ENCODE peak calls at places on chromosomes 3 and 15, in four cellular contexts. D, K, W and G are unnamed samples. For H3K9me1, the result is how much of the 10 kb centered on the place peaks cover.

GRCh38 chr3:11850003-11850402 is 3.3 kb upstream of the TAMM41 start:
- DNase-seq in W (no peak), D (no peak), K (peak), G (no peak)

GRCh38 chr3:177039875-177040274 is 157.4 kb downstream of the TBL1XR1 start:
- DNase-seq in D (no peak), K (no peak), W (no peak), G (no peak)

GRCh38 chr3:110686691-110687090 is 384.9 kb upstream of the NECTIN3 start:
- DNase-seq in W (no peak), K (no peak), D (peak), G (peak)

GRCh38 chr15:35753486-35753885 is 207.5 kb upstream of the DPH6 start:
- DNase-seq in W (no peak), D (peak), K (no peak), G (no peak)

GRCh38 chr15:56996093-56996492 is 77.6 kb downstream of the TCF12 start:
- DNase-seq in W (no peak), K (no peak), D (no peak), G (no peak)

GRCh38 chr15:78242128-78242527 is 7.8 kb upstream of the ACSBG1 start:
- DNase-seq in W (no peak), K (peak), D (no peak), G (peak)

GRCh38 chr3:152331018-152331541 is 62.4 kb downstream of the MBNL1 start:
- DNase-seq in D (peak), K (peak), W (peak), G (peak)

GRCh38 chr3:61564405-61565059 is 3.2 kb downstream of the PTPRG start:
- DNase-seq in D (peak), K (no peak), W (no peak), G (peak)

GRCh38 chr3:126342211-126342610 is 15.0 kb downstream of the KLF15 start:
- DNase-seq in K (no peak), D (no peak), W (no peak), G (no peak)

GRCh38 chr3:150275946-150276345 is 132.2 kb upstream of the TSC22D2 start:
- DNase-seq in D (peak), W (no peak), K (no peak), G (no peak)

GRCh38 chr3:11604139-11604895 is 39.4 kb downstream of the VGLL4 start:
- DNase-seq in W (no peak), D (peak), K (peak), G (no peak)

GRCh38 chr15:78044407-78045155 is 32.9 kb downstream of the TBC1D2B start:
- DNase-seq in K (no peak), W (no peak), D (no peak), G (no peak)

GRCh38 chr15:64775551-64776401 is at the start of gene RBPMS2:
- DNase-seq in D (peak), W (no peak), K (no peak), G (no peak)

GRCh38 chr3:124557433-124558232 is 172.6 kb upstream of the UMPS start:
- DNase-seq in D (peak), K (no peak), W (no peak), G (peak)

GRCh38 chr15:67050062-67050461 is 15.3 kb upstream of the SMAD3 start:
- DNase-seq in D (peak), W (peak), K (no peak), G (no peak)

GRCh38 chr15:95503107-95503506 is 827.4 kb upstream of the NR2F2 start:
- DNase-seq in K (no peak), W (no peak), D (no peak), G (no peak)

GRCh38 chr3:106534206-106534605 is 665.4 kb upstream of the CBLB start:
- DNase-seq in D (peak), K (no peak), W (peak), G (peak)

GRCh38 chr15:85030301-85031049 is 48.8 kb downstream of the PDE8A start:
- DNase-seq in K (no peak), W (no peak), D (peak), G (peak)

GRCh38 chr15:56291741-56292140 is 48.1 kb upstream of the RFX7 start:
- DNase-seq in D (no peak), W (no peak), K (no peak), G (no peak)

GRCh38 chr3:21158801-21159564 is 592.0 kb downstream of the ZNF385D start:
- DNase-seq in D (peak), K (no peak), W (no peak), G (no peak)

GRCh38 chr3:66593978-66594377 is 93.2 kb upstream of the LRIG1 start:
- DNase-seq in D (peak), W (peak), K (no peak), G (no peak)

GRCh38 chr3:50554553-50554952 is 13.0 kb downstream of the C3orf18 start:
- DNase-seq in W (no peak), D (no peak), K (no peak), G (no peak)

GRCh38 chr3:10437272-10437994 is 68.0 kb downstream of the ATP2B2 start:
- DNase-seq in K (no peak), D (peak), W (no peak), G (peak)

GRCh38 chr15:25933456-25934158 is 70.5 kb upstream of the ATP10A start:
- DNase-seq in W (no peak), D (peak), K (peak), G (no peak)

GRCh38 chr3:79367803-79368202 is 400.0 kb downstream of the ROBO1 start:
- DNase-seq in K (no peak), D (no peak), W (no peak), G (no peak)

GRCh38 chr3:151276038-151277027 is 2.0 kb downstream of the P2RY14 start:
- DNase-seq in D (no peak), W (no peak), K (no peak), G (no peak)

GRCh38 chr15:77013786-77014136 is 18.8 kb downstream of the PSTPIP1 start:
- DNase-seq in D (no peak), W (no peak), K (no peak), G (no peak)

GRCh38 chr3:61894988-61895935 is 333.9 kb downstream of the PTPRG start:
- DNase-seq in D (peak), K (peak), W (peak), G (peak)

GRCh38 chr3:50246517-50246954 is 10.5 kb downstream of the GNAI2 start:
- DNase-seq in K (peak), W (peak), D (peak), G (peak)

GRCh38 chr15:90872481-90873184 is 4.2 kb downstream of the FURIN start:
- DNase-seq in W (no peak), D (peak), K (peak), G (peak)

GRCh38 chr15:25059698-25060471 is 105.1 kb downstream of the SNRPN start:
- DNase-seq in K (no peak), D (no peak), W (no peak), G (no peak)

GRCh38 chr3:72010044-72010443 is 225.1 kb upstream of the PROK2 start:
- DNase-seq in W (no peak), D (no peak), K (no peak), G (no peak)

GRCh38 chr3:177596822-177597271 is 399.6 kb upstream of the TBL1XR1 start:
- DNase-seq in K (no peak), W (no peak), D (no peak), G (no peak)

GRCh38 chr3:23713641-23714040 is 92.1 kb upstream of the UBE2E1 start:
- DNase-seq in W (no peak), K (no peak), D (peak), G (no peak)

GRCh38 chr3:137300703-137301102 is 342.9 kb downstream of the IL20RB start:
- DNase-seq in K (no peak), D (no peak), W (no peak), G (no peak)

GRCh38 chr3:61778095-61778494 is 216.7 kb downstream of the PTPRG start:
- DNase-seq in W (no peak), K (peak), D (no peak), G (no peak)

GRCh38 chr3:157920804-157921203 is 185.4 kb downstream of the SHOX2 start:
- DNase-seq in W (no peak), D (no peak), K (no peak), G (no peak)

GRCh38 chr15:68285243-68285980 is 7.9 kb downstream of the FEM1B start:
- DNase-seq in K (no peak), D (no peak), W (no peak), G (no peak)
- H3K27ac ChIP-seq in K (no peak), D (no peak), W (peak), G (no peak)

GRCh38 chr3:15428539-15428938 is 1.1 kb downstream of the EAF1 start:
- DNase-seq in K (peak), W (no peak), D (peak), G (peak)

GRCh38 chr3:15427981-15428380 is 583 bp downstream of the EAF1 start:
- DNase-seq in K (peak), W (no peak), D (no peak), G (no peak)

GRCh38 chr3:15429080-15429479 is 1.7 kb downstream of the EAF1 start:
- DNase-seq in K (no peak), D (no peak), W (no peak), G (no peak)

GRCh38 chr3:15426579-15427118 is 695 bp downstream of the METTL6 start:
- DNase-seq in W (no peak), D (no peak), K (peak), G (no peak)

DNA sequence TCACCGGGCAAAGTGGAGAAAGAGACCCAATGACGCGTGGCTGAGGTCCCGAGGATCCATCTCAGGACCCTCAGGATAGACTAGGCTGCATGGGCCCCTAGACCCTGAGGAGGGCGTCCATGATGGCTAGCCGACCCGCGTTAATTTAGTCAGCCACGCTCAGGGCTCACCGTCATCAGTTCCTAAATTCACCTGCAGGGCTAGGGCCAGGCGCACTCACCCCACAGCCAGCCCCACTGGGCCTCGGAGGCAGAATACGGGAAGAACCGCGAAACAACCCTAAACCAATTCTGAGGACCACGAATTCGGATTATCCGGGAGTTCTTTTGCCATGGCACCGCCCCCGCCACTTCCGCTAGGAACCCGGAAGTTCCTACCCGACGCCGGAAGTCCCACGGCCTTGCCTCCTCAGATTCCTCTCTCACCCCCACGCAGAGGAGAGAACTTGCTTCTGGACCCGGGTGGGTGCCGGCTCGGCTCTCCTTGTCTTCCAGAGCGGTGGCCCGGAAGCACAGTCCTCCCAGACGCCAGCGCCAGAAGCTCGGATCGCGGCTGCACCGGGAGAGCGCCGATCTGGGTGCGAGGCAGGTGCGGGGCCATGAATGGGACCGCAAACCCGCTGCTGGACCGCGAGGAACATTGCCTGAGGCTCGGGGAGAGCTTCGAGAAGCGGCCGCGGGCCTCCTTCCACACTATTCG is at the start of the genes EAF1 and METTL6:
- DNase-seq in K (peak), D (peak), W (peak), G (peak)
- H3K9me1 ChIP-seq in K (under half), D (under half), W (under half), G (under half)

GRCh38 chr3:184564685-184565385 is 3.2 kb downstream of the EPHB3 start:
- DNase-seq in K (no peak), D (no peak), W (no peak), G (no peak)

GRCh38 chr3:184562875-184563568 is 1.4 kb downstream of the EPHB3 start:
- DNase-seq in W (no peak), D (peak), K (no peak), G (no peak)

GRCh38 chr3:184562146-184562861 is 719 bp downstream of the EPHB3 start:
- DNase-seq in D (no peak), W (no peak), K (no peak), G (no peak)

GRCh38 chr3:184563941-184564684 is 2.5 kb downstream of the EPHB3 start:
- DNase-seq in D (no peak), K (no peak), W (no peak), G (no peak)

DNA sequence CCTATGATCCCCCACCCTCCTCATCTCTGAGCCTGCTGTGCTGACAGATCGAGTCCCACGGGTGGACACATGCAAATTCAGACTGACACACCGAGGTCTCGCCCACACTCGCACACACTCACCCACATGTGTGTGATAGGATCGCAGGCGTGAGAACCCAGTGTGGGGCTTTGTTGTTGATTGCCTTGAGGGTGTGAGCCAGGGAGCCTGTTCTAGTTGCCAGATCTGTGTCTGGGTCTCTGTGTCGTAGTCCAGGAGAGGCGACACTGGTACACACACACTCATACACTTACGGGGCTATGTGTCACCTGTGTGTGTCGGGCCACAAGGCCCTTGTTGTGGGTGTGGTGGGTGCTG is 2.0 kb downstream of the EPHB3 start:
- DNase-seq in K (no peak), W (no peak), D (no peak), G (no peak)
- H3K4me2 ChIP-seq in K (no peak), W (peak), D (peak), G (no peak)

GRCh38 chr3:133945696-133946095 is 50.0 kb upstream of the RAB6B start:
- DNase-seq in K (no peak), W (no peak), D (no peak), G (no peak)
- H3K27ac ChIP-seq in K (no peak), W (no peak), D (no peak), G (peak)

DNA sequence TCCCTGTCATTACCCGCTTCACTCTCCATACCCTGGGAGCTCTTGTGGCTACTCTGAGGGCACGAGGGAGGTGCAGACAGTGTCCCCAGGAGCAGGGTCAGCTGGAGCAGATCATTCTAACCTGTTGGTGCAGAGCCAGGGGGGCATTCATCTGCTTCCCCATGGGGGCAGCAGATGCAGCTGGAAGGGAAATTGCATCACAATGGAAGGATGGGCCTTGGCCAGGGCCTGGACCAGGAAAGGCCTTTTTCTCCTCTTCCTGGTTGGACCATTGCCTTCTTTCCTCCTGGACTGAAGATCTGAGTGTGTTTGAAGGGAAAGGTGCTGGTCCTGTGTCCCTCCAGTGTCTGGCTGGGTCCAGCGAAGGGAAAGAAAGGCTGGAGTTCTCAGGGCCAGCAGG is 55.7 kb downstream of the EPHB1 start:
- DNase-seq in D (no peak), K (no peak), W (no peak), G (peak)
- H3K9me1 ChIP-seq in D (under half), K (under half), W (under half), G (under half)

DNA sequence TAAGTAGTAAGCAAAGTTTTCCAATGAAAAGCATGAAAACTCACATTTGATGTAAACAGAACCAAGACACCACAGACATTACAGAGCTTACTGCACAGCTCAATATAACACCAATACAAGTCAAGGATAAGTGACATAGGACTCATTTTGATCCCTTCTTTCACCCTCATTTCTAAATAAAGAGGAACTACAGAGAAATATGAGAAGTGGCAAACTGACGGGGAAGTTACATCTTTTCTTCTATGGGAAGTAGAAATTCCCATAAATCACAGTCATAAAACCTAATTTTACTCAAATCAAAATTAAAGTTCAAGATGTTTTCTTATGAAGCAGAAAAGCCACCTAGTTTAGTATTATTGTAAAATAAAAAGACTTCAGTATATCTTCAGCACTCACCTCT is 3.8 kb downstream of the ATG3 start:
- DNase-seq in W (no peak), K (no peak), D (no peak), G (no peak)
- H3K4me2 ChIP-seq in W (no peak), K (no peak), D (no peak), G (no peak)